ENCODE peak calls at places on chromosomes 7 and 10, in eight cellular contexts. E is CD8-positive, alpha-beta T cell; Z is prostate gland; D is transverse colon; T is psoas muscle; I is GM20000; X is GM13976; W is ELR. H is an unnamed sample.
A peak's percentile ranks its signal among the peaks of the same experiment; 100 is the strongest.

GRCh38 chr10:75648186-75648761 is 216.8 kb downstream of the LRMDA start:
- DNase-seq in I (no peak), D (no peak), W (no peak), E (no peak), T (no peak), X (no peak), Z (no peak), H (no peak)

GRCh38 chr7:100157334-100158228 is 942 bp downstream of the TRAPPC14 start:
- DNase-seq in Z (no peak), I (peak; percentile 58), D (peak; percentile 58), X (peak; percentile 53), T (no peak), W (peak; percentile 82), E (no peak), H (peak; percentile 67)

GRCh38 chr7:112022128-112022527 is 184.1 kb downstream of the DOCK4 start:
- DNase-seq in W (no peak), I (no peak), Z (no peak), T (no peak), D (peak; percentile 27), X (no peak), E (no peak), H (no peak)

GRCh38 chr10:24723788-24724380 is at the start of gene ARHGAP21:
- DNase-seq in X (peak; percentile 79), T (peak; percentile 76), W (peak; percentile 83), Z (peak; percentile 59), I (peak; percentile 85), D (peak; percentile 76), E (no peak), H (peak; percentile 80)

GRCh38 chr10:17527530-17528146 is 73.2 kb upstream of the ST8SIA6 start:
- DNase-seq in D (no peak), T (no peak), E (no peak), X (no peak), W (peak; percentile 85), I (no peak), Z (no peak), H (no peak)

GRCh38 chr10:73865459-73866442 is 8.6 kb downstream of the CAMK2G start:
- DNase-seq in Z (no peak), D (peak; percentile 61), T (no peak), X (peak; percentile 76), I (peak; percentile 71), E (no peak), W (no peak), H (no peak)

GRCh38 chr10:1968257-1969025 is 231.1 kb upstream of the ADARB2 start:
- DNase-seq in D (no peak), Z (no peak), W (no peak), X (no peak), I (no peak), E (no peak), T (no peak), H (no peak)

GRCh38 chr10:117903854-117904253 is 142.9 kb downstream of the RAB11FIP2 start:
- DNase-seq in D (no peak), X (no peak), E (no peak), W (no peak), I (no peak), T (no peak), Z (no peak), H (no peak)

GRCh38 chr10:70694410-70695179 is 22.3 kb downstream of the ADAMTS14 start:
- DNase-seq in I (no peak), E (no peak), Z (no peak), X (no peak), T (no peak), W (peak; percentile 16), D (no peak), H (no peak)

GRCh38 chr10:132677905-132678298 is 108.0 kb downstream of the NKX6-2 start:
- DNase-seq in Z (no peak), D (no peak), X (no peak), W (no peak), I (no peak), E (no peak), T (peak; percentile 3), H (peak; percentile 12)

GRCh38 chr7:33933611-33934281 is 28.4 kb downstream of the BMPER start:
- DNase-seq in X (no peak), E (no peak), W (peak; percentile 99), D (no peak), T (no peak), Z (no peak), I (no peak), H (no peak)

GRCh38 chr7:73970801-73971229 is 57.2 kb upstream of the ELN start:
- DNase-seq in D (no peak), X (peak; percentile 37), T (no peak), W (no peak), I (no peak), E (no peak), Z (no peak), H (peak; percentile 37)

GRCh38 chr10:96072673-96073072 is 29.3 kb downstream of the CCNJ start:
- DNase-seq in I (no peak), X (no peak), T (no peak), Z (no peak), W (peak; percentile 8), E (no peak), D (no peak), H (no peak)

GRCh38 chr10:51960494-51960895 is 261.1 kb upstream of the CSTF2T start:
- DNase-seq in D (no peak), X (peak; percentile 27), Z (no peak), W (peak; percentile 58), E (no peak), T (no peak), I (peak; percentile 35), H (no peak)

GRCh38 chr7:129009437-129009836 is 45.5 kb downstream of the TNPO3 start:
- DNase-seq in W (no peak), D (no peak), I (peak; percentile 34), Z (no peak), X (peak; percentile 33), E (no peak), T (no peak), H (no peak)

GRCh38 chr10:75962395-75963061 is 531.1 kb downstream of the LRMDA start:
- DNase-seq in E (no peak), I (no peak), Z (no peak), X (no peak), W (no peak), T (no peak), D (no peak), H (no peak)

GRCh38 chr7:131488361-131488760 is 68.1 kb downstream of the PODXL start:
- DNase-seq in D (no peak), X (no peak), I (no peak), W (peak; percentile 60), Z (no peak), T (no peak), E (no peak), H (no peak)

GRCh38 chr7:14836571-14837189 is 65.9 kb downstream of the DGKB start:
- DNase-seq in W (peak; percentile 88), X (no peak), E (no peak), D (no peak), Z (no peak), T (peak; percentile 54), I (no peak), H (no peak)

GRCh38 chr10:127619550-127619949 is 70.4 kb downstream of the NPS start:
- DNase-seq in W (no peak), Z (no peak), E (no peak), T (no peak), X (no peak), D (no peak), I (no peak), H (no peak)

GRCh38 chr7:120832803-120833202 is 25.1 kb downstream of the TSPAN12 start:
- DNase-seq in D (no peak), Z (no peak), T (no peak), W (no peak), E (no peak), X (no peak), I (no peak), H (no peak)

GRCh38 chr10:77501152-77501845 is 136.3 kb downstream of the KCNMA1 start:
- DNase-seq in W (peak; percentile 98), X (no peak), D (no peak), I (no peak), Z (no peak), E (no peak), T (peak; percentile 39), H (no peak)

H was measured in right lobe of liver.